ENCODE peak calls at places on chromosomes 7 and 10, in ten cellular contexts. Y is WERI-Rb-1, K is fibroblast of lung, E is SK-N-SH, Q is cardiac muscle cell, A is BJ, X is K562, R is GM12865, M is left ventricle myocardium inferior, W is adrenal gland. N is an unnamed sample.

GRCh38 chr10:122461367-122461728 is at the start of gene HTRA1:
- DNase-seq in Y (peak), K (peak), E (peak), Q (peak), A (no peak), X (no peak), R (no peak), M (peak), W (peak), N (peak)

GRCh38 chr7:157558061-157558460 is 221.3 kb downstream of the DNAJB6 start:
- DNase-seq in Y (no peak), K (no peak), E (no peak), Q (no peak), A (no peak), X (no peak), R (no peak), M (no peak), W (no peak), N (no peak)

GRCh38 chr7:52021343-52021742 is 704.7 kb upstream of the COBL start:
- DNase-seq in Y (no peak), K (no peak), E (no peak), Q (no peak), A (no peak), X (no peak), R (no peak), M (no peak), W (no peak), N (no peak)

GRCh38 chr7:152351168-152351567 is 84.6 kb downstream of the KMT2C start:
- DNase-seq in Y (no peak), K (peak), E (no peak), Q (no peak), A (no peak), X (peak), R (no peak), M (no peak), W (no peak), N (no peak)

GRCh38 chr7:30159153-30159552 is 24.4 kb downstream of the MTURN start:
- DNase-seq in Y (no peak), K (no peak), E (no peak), Q (no peak), A (no peak), X (no peak), R (no peak), M (no peak), W (no peak), N (peak)

GRCh38 chr7:40220421-40220911 is 85.7 kb downstream of the SUGCT start:
- DNase-seq in Y (no peak), K (peak), E (no peak), Q (peak), A (peak), X (no peak), R (no peak), M (no peak), W (no peak), N (no peak)

GRCh38 chr10:126836009-126836408 is 69.2 kb upstream of the DOCK1 start:
- DNase-seq in Y (no peak), K (no peak), E (no peak), Q (no peak), A (no peak), X (no peak), R (no peak), M (no peak), W (no peak), N (no peak)

GRCh38 chr10:42933454-42934340 is 143.2 kb upstream of the RET start:
- DNase-seq in Y (no peak), K (peak), E (peak), Q (peak), A (no peak), X (no peak), R (no peak), M (no peak), W (no peak), N (no peak)

GRCh38 chr7:137704723-137705122 is 142.1 kb downstream of the DGKI start:
- DNase-seq in Y (no peak), K (no peak), E (no peak), Q (no peak), A (no peak), X (no peak), R (no peak), M (no peak), W (no peak), N (no peak)

GRCh38 chr7:143265017-143265693 is 1.9 kb downstream of the GSTK1 start:
- DNase-seq in Y (no peak), K (no peak), E (no peak), Q (no peak), A (no peak), X (no peak), R (no peak), M (peak), W (no peak), N (no peak)

GRCh38 chr10:95815133-95815532 is 59.2 kb downstream of the ENTPD1 start:
- DNase-seq in Y (peak), K (no peak), E (no peak), Q (no peak), A (no peak), X (no peak), R (no peak), M (no peak), W (no peak), N (no peak)

GRCh38 chr10:14681305-14681704 is 93.4 kb downstream of the FAM107B start:
- DNase-seq in Y (no peak), K (no peak), E (no peak), Q (no peak), A (no peak), X (no peak), R (no peak), M (no peak), W (no peak), N (no peak)

GRCh38 chr10:123974406-123974805 is 82.8 kb upstream of the CPXM2 start:
- DNase-seq in Y (no peak), K (peak), E (no peak), Q (peak), A (no peak), X (peak), R (no peak), M (no peak), W (no peak), N (no peak)

GRCh38 chr10:58319599-58319998 is 15.2 kb upstream of the UBE2D1 start:
- DNase-seq in Y (no peak), K (no peak), E (no peak), Q (no peak), A (no peak), X (peak), R (no peak), M (no peak), W (no peak), N (no peak)

GRCh38 chr10:58316874-58317273 is 17.9 kb upstream of the UBE2D1 start:
- DNase-seq in Y (no peak), K (no peak), E (no peak), Q (no peak), A (no peak), X (no peak), R (no peak), M (no peak), W (no peak), N (no peak)

GRCh38 chr10:58320351-58321065 is 14.3 kb upstream of the UBE2D1 start:
- DNase-seq in Y (no peak), K (no peak), E (no peak), Q (no peak), A (no peak), X (no peak), R (no peak), M (no peak), W (no peak), N (no peak)

GRCh38 chr10:58322072-58322834 is 12.6 kb upstream of the UBE2D1 start:
- DNase-seq in Y (no peak), K (no peak), E (no peak), Q (peak), A (no peak), X (peak), R (peak), M (no peak), W (no peak), N (peak)

GRCh38 chr10:58318346-58318745 is 16.5 kb upstream of the UBE2D1 start:
- DNase-seq in Y (no peak), K (peak), E (no peak), Q (peak), A (no peak), X (no peak), R (no peak), M (no peak), W (no peak), N (no peak)
- TF ChIP-seq CTCF in Y (no peak), K (no peak), E (no peak), Q (no peak), A (no peak), X (no peak), R (no peak), M (no peak), W (no peak), N (no peak)

GRCh38 chr7:80134536-80135305 is at the start of gene GNAI1:
- DNase-seq in Y (peak), K (peak), E (peak), Q (peak), A (no peak), X (peak), R (peak), M (peak), W (peak), N (peak)

GRCh38 chr7:80137410-80137809 is 2.8 kb downstream of the GNAI1 start:
- DNase-seq in Y (no peak), K (no peak), E (no peak), Q (no peak), A (no peak), X (no peak), R (no peak), M (no peak), W (no peak), N (no peak)

GRCh38 chr7:80134105-80134535 is 511 bp upstream of the GNAI1 start:
- DNase-seq in Y (no peak), K (no peak), E (no peak), Q (no peak), A (no peak), X (no peak), R (no peak), M (no peak), W (no peak), N (no peak)

GRCh38 chr7:80136276-80137045 is 1.8 kb downstream of the GNAI1 start:
- DNase-seq in Y (no peak), K (peak), E (no peak), Q (peak), A (no peak), X (no peak), R (no peak), M (no peak), W (no peak), N (no peak)

DNA sequence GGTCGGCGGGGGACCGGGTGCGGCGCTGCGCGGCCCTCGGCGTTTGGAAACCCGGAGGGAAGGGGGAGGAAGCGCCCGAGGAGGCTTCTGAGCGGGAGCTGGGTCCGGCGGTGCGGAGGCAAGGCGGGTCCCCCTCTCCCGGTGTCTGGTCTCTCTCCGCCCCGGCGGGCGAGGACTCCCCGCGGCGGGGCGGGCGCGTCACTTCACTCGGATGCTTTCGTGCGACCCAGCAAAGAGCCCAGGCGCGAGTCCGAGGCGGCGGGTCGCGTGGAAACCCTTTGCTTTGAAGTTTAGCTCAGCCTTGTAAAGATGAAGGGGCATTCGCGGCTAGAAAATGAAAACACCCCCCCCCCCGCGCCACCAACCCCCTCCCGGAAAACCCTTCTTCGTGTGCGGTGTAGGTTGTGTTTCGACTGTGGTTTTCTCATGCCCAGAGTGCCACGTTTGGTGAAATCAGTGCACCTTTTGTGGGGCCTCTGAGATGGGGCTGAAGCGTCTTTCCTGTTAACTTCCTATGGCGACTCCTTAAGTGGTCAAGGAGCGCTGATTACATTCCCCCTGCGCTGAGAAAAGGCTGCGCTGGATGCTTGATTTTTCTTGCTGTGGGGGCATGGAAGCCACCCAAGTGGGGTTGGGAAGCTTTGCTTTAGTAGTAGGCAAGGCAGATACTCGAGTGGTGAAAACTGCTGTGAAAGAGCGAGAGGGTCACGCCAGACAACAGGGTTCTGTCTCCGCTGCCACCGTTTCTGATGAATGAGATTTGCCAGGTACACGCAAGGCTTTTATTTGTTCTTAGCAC is 874 bp downstream of the GNAI1 start:
- DNase-seq in Y (peak), K (peak), E (no peak), Q (peak), A (no peak), X (no peak), R (no peak), M (peak), W (peak), N (peak)
- H3K4me3 ChIP-seq in Y (peak), K (peak), E (peak), Q (peak), A (peak), X (peak), R (peak), M (peak), W (peak), N (peak)

DNA sequence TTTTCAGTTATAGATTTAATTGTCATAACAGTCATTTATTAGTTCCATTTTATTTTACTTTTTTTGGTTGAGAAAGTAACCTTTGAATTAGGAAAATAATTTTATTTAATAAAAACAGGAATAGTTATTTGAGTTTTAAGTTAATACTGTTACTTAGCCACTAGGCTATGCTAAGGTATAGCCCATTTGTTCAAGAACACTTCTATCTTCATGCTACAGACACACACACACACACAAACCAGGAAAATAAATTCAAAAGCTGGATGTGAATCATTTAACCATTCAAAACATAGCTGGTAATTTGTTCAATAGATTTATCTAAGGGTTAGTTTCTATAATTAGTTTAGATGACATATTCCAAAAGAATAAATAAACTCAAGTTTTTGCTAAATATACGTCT is 148.4 kb downstream of the RNF133 start:
- DNase-seq in Y (no peak), K (peak), E (no peak), Q (peak), A (no peak), X (no peak), R (no peak), M (no peak), W (no peak), N (no peak)
- TF ChIP-seq CTCF in Y (no peak), K (peak), E (peak), Q (no peak), A (no peak), X (no peak), R (peak), M (no peak), W (no peak), N (no peak)

GRCh38 chr10:99917963-99918825 is 91.6 kb downstream of the DNMBP start:
- DNase-seq in Y (peak), K (peak), E (peak), Q (peak), A (peak), X (no peak), R (peak), M (peak), W (peak), N (no peak)
- H3K4me3 ChIP-seq in Y (peak), K (peak), E (no peak), Q (peak), A (peak), X (no peak), R (no peak), M (peak), W (no peak), N (no peak)

DNA sequence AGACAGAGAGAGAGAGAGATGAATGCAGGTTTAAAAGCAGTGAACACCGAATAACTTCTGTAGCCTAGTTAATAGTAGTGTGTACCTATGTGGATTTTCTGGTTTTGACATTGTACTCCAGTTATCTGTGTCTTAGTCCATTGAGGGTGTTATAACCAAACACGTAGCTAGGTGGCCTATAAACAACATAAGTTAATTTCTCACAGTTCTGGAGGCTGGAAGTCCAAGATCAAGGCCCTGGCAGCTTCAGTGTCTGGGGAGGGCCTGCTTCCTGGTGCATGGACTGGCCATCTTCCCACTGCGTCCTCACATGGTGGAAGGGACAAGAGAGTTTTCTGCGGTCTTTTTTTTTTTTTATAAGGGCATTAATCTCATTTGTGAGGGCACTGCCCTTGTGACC is 23.5 kb downstream of the AOC1 start:
- DNase-seq in Y (no peak), K (no peak), E (no peak), Q (no peak), A (no peak), X (peak), R (no peak), M (no peak), W (no peak), N (no peak)
- TF ChIP-seq CTCF in Y (peak), K (peak), E (no peak), Q (peak), A (no peak), X (peak), R (peak), M (no peak), W (peak), N (peak)

GRCh38 chr7:131336956-131337355 is 9.3 kb downstream of the MKLN1 start:
- DNase-seq in Y (no peak), K (no peak), E (no peak), Q (peak), A (no peak), X (peak), R (peak), M (no peak), W (no peak), N (no peak)
- H3K4me3 ChIP-seq in Y (no peak), K (no peak), E (no peak), Q (no peak), A (no peak), X (no peak), R (no peak), M (no peak), W (no peak), N (no peak)

GRCh38 chr10:22344781-22345300 is 455 bp upstream of the SPAG6 start:
- DNase-seq in Y (no peak), K (no peak), E (no peak), Q (no peak), A (no peak), X (no peak), R (no peak), M (no peak), W (no peak), N (no peak)
- TF ChIP-seq CTCF in Y (no peak), K (no peak), E (no peak), Q (no peak), A (no peak), X (no peak), R (no peak), M (no peak), W (no peak), N (no peak)

DNA sequence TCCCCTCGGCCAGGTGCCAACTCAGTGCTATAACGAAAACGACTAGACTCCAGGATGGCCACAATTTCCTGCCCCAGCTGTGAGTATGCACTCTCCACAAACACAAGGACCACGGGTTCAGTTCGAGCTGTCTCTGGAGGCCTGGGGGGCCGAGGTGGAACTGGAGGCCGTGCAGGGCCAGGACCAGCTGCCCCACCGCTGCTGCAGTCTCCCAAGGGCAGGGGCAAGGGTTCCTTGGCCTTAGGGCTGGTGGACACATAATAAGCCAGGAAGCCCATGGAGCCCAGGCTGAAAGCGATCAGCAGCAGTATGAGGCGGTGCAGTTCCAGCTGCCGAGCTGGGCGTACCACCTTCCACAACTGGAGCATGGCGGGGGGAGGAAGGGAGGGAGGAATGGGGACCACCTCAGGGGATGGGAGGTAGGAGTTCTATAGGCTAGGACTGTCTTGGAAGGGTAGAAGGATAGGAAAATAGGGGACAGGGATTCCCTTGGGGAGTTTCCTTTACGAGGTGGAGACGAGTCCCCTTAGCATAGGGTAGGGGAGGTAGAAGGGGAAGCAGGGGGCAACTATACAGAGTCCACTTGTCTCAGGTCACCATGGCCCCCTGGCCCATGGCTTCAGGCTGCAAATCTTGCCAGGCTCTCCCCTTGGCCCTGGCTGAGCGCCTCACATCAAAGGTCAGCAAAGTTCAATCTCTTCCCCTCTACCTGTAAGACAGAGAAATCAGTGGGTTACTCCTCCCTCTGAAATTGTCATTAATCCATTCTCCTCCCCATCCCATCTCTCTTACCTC is 3.2 kb downstream of the NDST2 start:
- DNase-seq in Y (no peak), K (no peak), E (no peak), Q (no peak), A (no peak), X (no peak), R (no peak), M (no peak), W (no peak), N (no peak)
- H3K4me3 ChIP-seq in Y (no peak), K (no peak), E (no peak), Q (no peak), A (no peak), X (no peak), R (no peak), M (no peak), W (no peak), N (no peak)

DNA sequence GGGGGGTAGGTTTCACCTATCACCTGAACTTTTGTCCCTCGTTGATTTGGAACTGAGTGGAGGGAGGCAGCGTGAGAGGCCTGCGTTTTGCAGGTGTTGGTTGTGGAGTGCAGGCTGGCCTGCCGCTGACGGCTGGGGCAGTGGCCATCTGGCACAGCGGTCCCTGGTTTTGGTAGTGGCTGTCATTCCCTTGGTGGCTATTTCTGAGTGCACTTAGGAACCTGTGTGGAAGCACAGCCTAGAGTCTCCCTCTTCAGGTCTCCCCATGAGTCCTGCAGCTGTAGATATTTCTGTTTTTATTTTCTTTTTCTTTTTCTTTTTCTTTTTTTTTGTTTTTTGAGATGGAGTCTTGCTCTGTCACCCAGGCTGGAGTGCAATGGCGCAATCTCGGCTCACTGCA is 129.2 kb downstream of the CUL2 start:
- DNase-seq in Y (peak), K (no peak), E (peak), Q (no peak), A (no peak), X (no peak), R (no peak), M (peak), W (no peak), N (no peak)
- TF ChIP-seq CTCF in Y (peak), K (peak), E (peak), Q (peak), A (peak), X (peak), R (no peak), M (peak), W (peak), N (no peak)

N was measured in Peyer's patch.